ENCODE peak calls at places on chromosomes 16 and 17, in four cellular contexts. Z, P, L and C are unnamed samples.
A peak's percentile ranks its signal among the peaks of the same experiment; 100 is the strongest.

GRCh38 chr16:10752843-10753523 is 9.3 kb downstream of the NUBP1 start:
- DNase-seq in Z (no peak), P (no peak), L (no peak), C (no peak)

GRCh38 chr17:56833812-56834379 is at the start of the genes C17orf67 and DGKE:
- DNase-seq in Z (peak; percentile 98), P (peak; percentile 86), L (peak; percentile 98), C (peak; percentile 81)

GRCh38 chr16:15775209-15775608 is 81.6 kb downstream of the MYH11 start:
- DNase-seq in Z (no peak), P (no peak), L (no peak), C (no peak)

GRCh38 chr16:46658925-46659324 is 30.1 kb downstream of the VPS35 start:
- DNase-seq in Z (no peak), P (peak; percentile 38), L (no peak), C (peak; percentile 31)

GRCh38 chr16:50552476-50553101 is 4.4 kb downstream of the NKD1 start:
- DNase-seq in Z (no peak), P (no peak), L (no peak), C (no peak)

GRCh38 chr17:78506454-78507309 is 70.5 kb downstream of the DNAH17 start:
- DNase-seq in Z (no peak), P (no peak), L (no peak), C (no peak)

GRCh38 chr16:57166951-57167350 is 18.9 kb downstream of the PSME3IP1 start:
- DNase-seq in Z (no peak), P (no peak), L (no peak), C (no peak)

GRCh38 chr17:6713130-6713917 is at the start of gene SLC13A5:
- DNase-seq in Z (peak; percentile 84), P (peak; percentile 64), L (peak; percentile 49), C (no peak)

GRCh38 chr16:59698341-59698979 is 964.3 kb upstream of the GOT2 start:
- DNase-seq in Z (no peak), P (no peak), L (no peak), C (no peak)

GRCh38 chr16:61836804-61837398 is 199.3 kb downstream of the CDH8 start:
- DNase-seq in Z (no peak), P (no peak), L (no peak), C (no peak)

GRCh38 chr17:78441271-78441986 is 63.0 kb downstream of the PGS1 start:
- DNase-seq in Z (no peak), P (no peak), L (no peak), C (no peak)

GRCh38 chr16:11232852-11233726 is 22.9 kb downstream of the SOCS1 start:
- DNase-seq in Z (peak; percentile 69), P (peak; percentile 63), L (peak; percentile 78), C (peak; percentile 63)

GRCh38 chr17:80349437-80350160 is 65.4 kb upstream of the ENDOV start:
- DNase-seq in Z (no peak), P (no peak), L (no peak), C (no peak)

DNA sequence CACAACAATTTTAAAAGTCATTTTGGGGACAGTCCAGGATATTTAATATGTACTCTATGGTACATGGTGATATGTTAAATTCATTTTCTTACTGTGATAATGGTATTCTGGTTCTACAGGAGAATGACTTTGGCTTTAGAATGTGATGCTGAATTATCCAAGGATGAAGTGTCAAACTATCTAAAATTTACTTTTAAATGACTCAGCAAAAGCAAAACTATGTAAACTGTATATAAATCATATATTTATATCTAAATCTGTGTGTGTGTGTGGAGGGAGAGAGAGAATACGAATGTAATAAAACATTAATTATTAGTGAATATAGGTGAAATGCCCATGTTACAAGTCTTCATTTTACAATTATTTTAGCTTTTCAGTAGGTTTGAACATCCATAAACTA is 733.8 kb upstream of the CA10 start:
- DNase-seq in Z (no peak), P (no peak), L (no peak), C (no peak)
- TF ChIP-seq POLR2A in Z (no peak), P (no peak), L (no peak), C (no peak)

GRCh38 chr16:79449067-79449466 is 151.5 kb downstream of the MAF start:
- DNase-seq in Z (no peak), P (no peak), L (no peak), C (no peak)
- TF ChIP-seq TAF1 in Z (no peak), P (no peak), L (no peak), C (no peak)

GRCh38 chr16:66740533-66740932 is 10.9 kb downstream of the DYNC1LI2 start:
- DNase-seq in Z (no peak), P (no peak), L (peak; percentile 48), C (no peak)
- TF ChIP-seq POLR2A in Z (no peak), P (no peak), L (no peak), C (no peak)

DNA sequence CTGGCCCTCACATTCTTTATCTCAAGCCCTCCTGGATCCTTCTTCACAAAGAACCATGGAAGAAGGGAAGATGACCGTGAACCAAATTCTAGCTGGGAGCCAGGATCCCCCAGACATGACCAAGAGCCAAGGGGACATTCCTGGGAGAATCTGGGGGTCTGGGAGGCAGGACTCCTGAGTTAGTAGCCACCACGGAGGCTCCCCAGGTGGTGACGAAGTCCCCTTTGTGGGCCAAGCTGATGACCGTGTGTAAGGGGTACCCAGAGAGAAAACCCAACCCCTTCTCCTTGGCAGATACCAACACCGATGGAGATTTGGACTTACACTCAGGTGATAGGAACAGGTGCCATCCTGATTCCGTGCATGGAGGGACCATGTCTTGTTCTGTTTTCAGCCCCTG is 6.8 kb upstream of the GFAP start:
- DNase-seq in Z (no peak), P (no peak), L (no peak), C (no peak)
- TF ChIP-seq TAF1 in Z (no peak), P (no peak), L (no peak), C (no peak)

GRCh38 chr17:28726912-28727726 is 1.1 kb upstream of the TLCD1 start:
- DNase-seq in Z (peak; percentile 98), P (peak; percentile 81), L (peak; percentile 75), C (peak; percentile 80)
- TF ChIP-seq POLR2A in Z (no peak), P (peak; percentile 39), L (peak; percentile 7), C (no peak)

DNA sequence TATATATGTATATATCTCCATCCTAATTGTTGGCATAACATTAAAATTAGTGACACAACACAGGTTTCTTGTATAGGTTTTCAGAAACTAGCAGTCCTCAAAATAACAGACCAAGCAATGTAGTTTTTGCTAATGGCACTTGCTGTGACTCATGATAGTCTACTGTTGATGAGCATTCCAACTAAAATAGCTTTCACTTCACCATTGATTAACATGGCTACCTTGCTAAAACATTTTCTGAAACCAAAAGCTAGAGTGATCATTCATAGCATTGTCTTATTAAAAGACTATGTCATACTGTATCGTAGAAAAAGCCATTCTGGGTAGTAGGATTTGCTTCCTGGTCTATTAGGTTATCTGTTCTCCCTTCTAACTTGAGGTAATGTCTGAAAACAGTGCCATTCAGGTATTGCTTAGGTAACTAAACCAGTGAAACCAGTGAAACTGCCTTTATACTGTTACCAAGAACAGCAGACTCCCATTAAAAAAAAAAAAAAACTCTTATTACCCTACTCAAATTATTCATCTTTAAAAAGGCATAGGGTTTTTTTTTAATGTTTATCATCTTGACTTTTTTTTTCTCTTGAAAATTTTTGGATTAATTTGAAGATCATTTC is 2.4 kb upstream of the CLTC start:
- DNase-seq in Z (no peak), P (no peak), L (no peak), C (no peak)
- TF ChIP-seq TAF1 in Z (no peak), P (no peak), L (no peak), C (no peak)

DNA sequence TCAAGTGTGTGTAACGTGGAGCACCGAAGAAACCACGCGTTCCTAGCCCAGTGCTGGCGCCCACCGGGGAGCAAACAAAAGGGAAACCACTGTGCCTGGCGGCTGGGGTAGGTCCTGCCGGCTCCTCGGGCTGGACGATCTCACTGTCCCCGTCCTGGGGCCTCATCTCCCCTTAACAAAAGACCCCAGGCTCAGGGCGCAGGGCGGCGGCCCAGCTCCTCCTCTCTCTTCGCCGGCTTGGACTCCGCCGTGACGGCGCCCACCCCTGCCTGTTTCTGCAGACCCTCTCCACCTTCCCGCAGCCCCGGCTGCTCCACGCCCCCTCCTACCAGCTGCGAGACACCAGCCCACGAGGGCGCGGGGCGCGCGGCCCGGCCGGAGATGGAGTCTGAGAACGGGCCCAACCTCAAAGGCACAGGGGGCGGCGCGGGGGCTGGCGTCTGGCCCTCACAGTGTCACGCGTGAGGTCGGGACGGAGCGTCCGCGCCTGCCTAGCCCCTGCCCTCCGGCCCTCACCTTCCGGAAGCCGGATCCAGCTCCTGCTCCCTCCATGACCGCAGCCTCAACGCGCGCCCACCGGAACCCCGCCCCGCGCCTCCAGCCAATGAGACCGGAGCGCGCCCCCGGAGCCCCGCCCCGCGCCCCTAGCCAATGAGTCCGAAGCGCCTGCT is at the start of gene CENPX:
- DNase-seq in Z (no peak), P (no peak), L (no peak), C (no peak)
- TF ChIP-seq POLR2A in Z (no peak), P (no peak), L (peak; percentile 82), C (peak; percentile 74)

GRCh38 chr16:55184619-55185018 is 139.4 kb upstream of the IRX6 start:
- DNase-seq in Z (no peak), P (no peak), L (no peak), C (no peak)

GRCh38 chr16:55189179-55189578 is 134.8 kb upstream of the IRX6 start:
- DNase-seq in Z (no peak), P (no peak), L (no peak), C (no peak)

DNA sequence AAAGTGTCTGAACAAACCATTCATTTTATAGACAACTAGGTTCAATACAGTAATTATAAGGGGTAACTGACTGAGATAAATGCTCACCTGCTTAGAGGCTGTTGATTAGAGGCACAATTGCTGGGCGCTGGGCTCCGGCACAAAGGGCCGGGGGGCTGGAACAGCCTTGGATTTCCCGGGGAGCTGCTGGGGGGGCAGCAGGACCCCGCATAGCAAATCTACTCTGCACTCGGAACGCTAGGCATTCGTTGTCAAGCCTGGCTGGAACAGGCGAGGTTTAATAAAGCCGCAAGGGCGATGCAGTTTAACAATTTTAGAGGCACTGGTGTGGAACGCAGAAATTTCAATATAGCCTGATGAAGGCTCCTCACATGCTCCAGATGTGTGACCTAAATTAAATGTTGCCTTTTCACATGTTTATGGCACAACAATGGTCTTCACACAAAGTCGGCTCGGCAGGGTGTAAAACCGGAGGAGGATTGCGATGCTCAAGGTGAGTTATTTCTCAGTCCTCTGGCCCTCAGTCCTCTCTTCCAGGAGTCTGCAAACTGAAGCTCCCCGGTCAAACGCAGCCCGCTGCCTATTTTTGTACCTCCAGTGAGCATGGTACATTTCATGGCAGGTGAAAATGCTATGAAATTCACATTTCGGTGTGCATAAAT is 133.9 kb upstream of the IRX6 start:
- DNase-seq in Z (peak; percentile 54), P (no peak), L (no peak), C (no peak)
- TF ChIP-seq TAF1 in Z (no peak), P (no peak), L (no peak), C (no peak)

DNA sequence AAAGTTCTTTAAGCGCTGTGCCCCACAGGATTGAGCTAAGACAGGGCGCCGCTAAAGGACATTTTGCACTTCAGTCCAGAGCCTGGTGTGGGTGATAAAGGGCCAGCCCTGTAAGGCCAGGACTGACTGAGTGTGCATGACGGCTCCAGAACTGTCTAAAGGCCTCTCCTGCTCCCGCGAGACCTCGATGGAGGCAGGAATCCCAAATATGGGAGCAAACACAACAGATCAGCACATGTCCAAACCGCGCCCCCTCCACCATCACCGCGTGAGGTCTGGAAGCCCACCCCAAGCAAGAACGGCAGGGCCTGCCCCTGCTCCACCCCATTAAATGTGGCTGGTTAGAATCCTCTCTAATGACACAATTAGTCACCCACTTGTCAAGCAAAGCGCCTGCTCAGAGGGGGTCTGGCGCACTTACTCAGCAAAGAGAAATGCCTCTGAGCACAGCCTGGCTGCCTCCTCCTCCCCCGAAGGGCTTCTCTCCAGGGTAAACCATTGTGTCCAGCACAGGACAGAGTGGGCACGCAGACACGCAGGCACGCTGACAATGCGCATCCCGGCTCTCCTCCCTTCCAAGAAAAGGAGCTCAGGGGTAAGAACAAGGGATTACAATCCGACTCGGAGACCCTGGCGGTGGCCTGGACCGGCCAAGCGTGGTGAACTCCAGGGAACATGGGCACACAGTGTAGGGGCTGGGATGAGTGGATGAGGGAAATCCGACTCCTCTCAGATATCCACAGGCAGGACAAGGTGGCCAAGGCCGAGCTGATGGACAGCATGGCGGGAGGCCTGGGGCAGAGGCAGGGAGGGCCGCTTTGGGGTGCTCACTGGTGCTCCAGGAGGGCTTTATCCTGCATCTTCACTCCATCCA is 1.5 kb downstream of the MXRA7 start:
- DNase-seq in Z (peak; percentile 56), P (no peak), L (no peak), C (no peak)
- TF ChIP-seq POLR2A in Z (no peak), P (no peak), L (no peak), C (no peak)